ENCODE peak calls at places on chromosome 11, in six cellular contexts. G is keratinocyte, Y is PC-3, H is cardiac fibroblast, C is H1, O is ovary. L is an unnamed sample.

GRCh38 chr11:10387209-10388083 is 67.6 kb upstream of the AMPD3 start:
- DNase-seq in G (no peak), Y (peak), H (peak), C (peak), O (peak), L (no peak)

GRCh38 chr11:73854680-73855079 is 22.0 kb downstream of the COA4 start:
- DNase-seq in G (no peak), Y (peak), H (peak), C (no peak), O (no peak), L (no peak)

GRCh38 chr11:34926831-34927132 is 10.4 kb downstream of the PDHX start:
- DNase-seq in G (no peak), Y (peak), H (no peak), C (no peak), O (no peak), L (no peak)

GRCh38 chr11:60831501-60832079 is 10.3 kb upstream of the CCDC86 start:
- DNase-seq in G (peak), Y (peak), H (peak), C (no peak), O (no peak), L (no peak)

GRCh38 chr11:121476379-121477032 is 23.7 kb upstream of the SORL1-AS1 start:
- DNase-seq in G (no peak), Y (peak), H (no peak), C (no peak), O (no peak), L (no peak)

GRCh38 chr11:75673977-75674582 is 5.2 kb upstream of the MAP6 start:
- DNase-seq in G (no peak), Y (peak), H (peak), C (no peak), O (no peak), L (no peak)

GRCh38 chr11:111185259-111185658 is 60.3 kb upstream of the POU2AF2 start:
- DNase-seq in G (no peak), Y (no peak), H (peak), C (no peak), O (no peak), L (no peak)

GRCh38 chr11:70544067-70544773 is 145.9 kb downstream of the CTTN start:
- DNase-seq in G (no peak), Y (no peak), H (no peak), C (no peak), O (no peak), L (peak)

GRCh38 chr11:6635082-6635932 is 16.1 kb upstream of the TPP1 start:
- DNase-seq in G (no peak), Y (no peak), H (peak), C (no peak), O (peak), L (no peak)

GRCh38 chr11:33857924-33858323 is 34.0 kb downstream of the LMO2 start:
- DNase-seq in G (peak), Y (peak), H (peak), C (peak), O (peak), L (no peak)

GRCh38 chr11:78429667-78430066 is 12.0 kb upstream of the GAB2 start:
- DNase-seq in G (no peak), Y (no peak), H (no peak), C (no peak), O (no peak), L (no peak)

GRCh38 chr11:78428773-78429172 is 11.2 kb upstream of the GAB2 start:
- DNase-seq in G (no peak), Y (no peak), H (no peak), C (no peak), O (no peak), L (no peak)

GRCh38 chr11:78429209-78429608 is 11.6 kb upstream of the GAB2 start:
- DNase-seq in G (no peak), Y (no peak), H (no peak), C (no peak), O (no peak), L (no peak)

GRCh38 chr11:78432956-78433355 is 15.3 kb upstream of the GAB2 start:
- DNase-seq in G (no peak), Y (no peak), H (no peak), C (no peak), O (no peak), L (no peak)

GRCh38 chr11:78432058-78432515 is 14.5 kb upstream of the GAB2 start:
- DNase-seq in G (no peak), Y (peak), H (peak), C (no peak), O (no peak), L (no peak)
- TF ChIP-seq CTCF in G (peak), Y (peak), H (peak), C (peak), O (no peak), L (peak)

GRCh38 chr11:62245271-62245753 is 3.3 kb downstream of the SCGB1D2 start:
- DNase-seq in G (no peak), Y (peak), H (peak), C (peak), O (no peak), L (no peak)
- TF ChIP-seq CTCF in G (peak), Y (peak), H (peak), C (peak), O (no peak), L (peak)

DNA sequence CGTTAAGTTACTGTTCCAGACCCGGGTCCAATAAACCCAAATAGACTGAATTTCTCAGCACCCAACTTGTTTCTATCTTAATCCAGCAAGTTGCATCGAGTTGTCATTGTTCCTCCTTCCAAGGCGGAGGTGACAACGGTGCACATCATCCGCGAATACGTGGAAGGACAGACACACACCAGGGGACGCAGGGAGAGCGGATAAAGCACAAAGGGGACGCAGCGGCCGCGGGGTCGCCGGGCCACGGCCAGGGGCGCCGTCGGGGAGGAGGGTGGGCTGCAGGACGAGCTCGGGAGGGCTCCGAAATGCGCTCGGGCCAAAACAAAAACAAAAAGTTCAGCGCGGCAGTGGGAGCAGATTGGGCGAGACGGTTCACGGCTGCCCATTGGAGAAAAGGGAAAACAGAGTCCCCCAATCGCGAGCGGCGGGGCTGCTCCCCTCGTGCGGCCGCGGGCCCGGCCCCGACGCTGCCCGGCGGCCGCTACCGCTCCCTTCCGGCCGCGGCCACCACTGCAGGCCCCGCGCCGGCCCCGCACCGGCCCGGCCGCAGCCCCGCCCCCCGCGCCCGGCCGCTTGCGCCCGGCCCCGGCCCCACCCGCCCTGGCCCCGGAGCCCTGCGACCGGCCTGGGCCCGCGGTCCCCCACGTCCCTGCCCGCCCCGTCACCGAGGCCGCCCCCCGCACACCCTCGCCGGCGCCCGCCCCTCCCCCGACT is 518 bp downstream of the KMT5B start:
- DNase-seq in G (no peak), Y (peak), H (peak), C (peak), O (peak), L (no peak)
- TF ChIP-seq CTCF in G (no peak), Y (peak), H (peak), C (peak), O (no peak), L (peak)

GRCh38 chr11:13970986-13971385 is 8.5 kb downstream of the SPON1 start:
- DNase-seq in G (no peak), Y (peak), H (peak), C (peak), O (no peak), L (no peak)
- TF ChIP-seq CTCF in G (peak), Y (peak), H (no peak), C (peak), O (no peak), L (peak)

L was measured in chondrocyte.